ENCODE peak calls at places on chromosomes 5 and 9, in four cellular contexts. C is GM12878, G is K562, Q is HepG2. E is an unnamed sample.
A peak's percentile ranks its signal among the peaks of the same experiment; 100 is the strongest.

GRCh38 chr5:94241288-94241651 is 377.1 kb downstream of the KIAA0825 start:
- DNase-seq in C (no peak), G (no peak), Q (peak; percentile 6), E (no peak)

GRCh38 chr5:37950436-37950835 is 110.6 kb upstream of the GDNF start:
- DNase-seq in C (no peak), G (no peak), Q (no peak), E (no peak)

GRCh38 chr5:670396-671270 is 22.5 kb downstream of the TPPP start:
- DNase-seq in C (no peak), G (peak; percentile 33), Q (no peak), E (peak; percentile 7)

GRCh38 chr9:77544491-77545000 is 103.6 kb downstream of the GNA14 start:
- DNase-seq in C (no peak), G (no peak), Q (no peak), E (no peak)

GRCh38 chr9:121667214-121667613 is 15.8 kb downstream of the DAB2IP start:
- DNase-seq in C (no peak), G (no peak), Q (no peak), E (no peak)

GRCh38 chr5:140176028-140176382 is 1.0 kb downstream of the CYSTM1 start:
- DNase-seq in C (no peak), G (no peak), Q (no peak), E (no peak)

GRCh38 chr5:43227655-43228054 is 35.6 kb downstream of the NIM1K start:
- DNase-seq in C (no peak), G (peak; percentile 41), Q (peak; percentile 46), E (peak; percentile 52)

GRCh38 chr9:93306081-93306480 is 122.1 kb downstream of the WNK2 start:
- DNase-seq in C (no peak), G (no peak), Q (no peak), E (no peak)

GRCh38 chr9:83582026-83582425 is 40.9 kb upstream of the IDNK start:
- DNase-seq in C (no peak), G (no peak), Q (no peak), E (no peak)

GRCh38 chr5:112534564-112534963 is 115.5 kb upstream of the EPB41L4A start:
- DNase-seq in C (no peak), G (no peak), Q (no peak), E (no peak)

GRCh38 chr5:38715671-38716070 is 130.1 kb upstream of the OSMR start:
- DNase-seq in C (no peak), G (no peak), Q (peak; percentile 14), E (peak; percentile 22)

GRCh38 chr9:91234523-91234922 is 127.2 kb downstream of the AUH start:
- DNase-seq in C (no peak), G (no peak), Q (no peak), E (no peak)

GRCh38 chr5:146428658-146429057 is 18.5 kb upstream of the TCERG1 start:
- DNase-seq in C (no peak), G (no peak), Q (no peak), E (no peak)

GRCh38 chr5:74041913-74042312 is 415.9 kb downstream of the ARHGEF28 start:
- DNase-seq in C (no peak), G (no peak), Q (no peak), E (no peak)

GRCh38 chr5:78920604-78921003 is 64.5 kb downstream of the ARSB start:
- DNase-seq in C (no peak), G (no peak), Q (no peak), E (peak; percentile 37)

GRCh38 chr9:113622600-113623400 is 159.3 kb downstream of the RGS3 start:
- DNase-seq in C (peak; percentile 44), G (no peak), Q (peak; percentile 74), E (no peak)

GRCh38 chr9:133844876-133845658 is 106.9 kb upstream of the SARDH start:
- DNase-seq in C (no peak), G (peak; percentile 29), Q (no peak), E (peak; percentile 63)

GRCh38 chr9:115267788-115268187 is 149.8 kb upstream of the TNC start:
- DNase-seq in C (no peak), G (no peak), Q (no peak), E (no peak)

GRCh38 chr5:61665939-61666621 is 334.0 kb downstream of the ZSWIM6 start:
- DNase-seq in C (no peak), G (no peak), Q (no peak), E (no peak)

GRCh38 chr5:135436856-135437795 is 10.0 kb downstream of the DCANP1 start:
- DNase-seq in C (no peak), G (peak; percentile 63), Q (no peak), E (no peak)

GRCh38 chr5:170293273-170293672 is 4.3 kb downstream of the LCP2 start:
- DNase-seq in C (peak; percentile 87), G (no peak), Q (no peak), E (no peak)

GRCh38 chr5:181119105-181119504 is 11.9 kb downstream of the OR2V1 start:
- DNase-seq in C (no peak), G (no peak), Q (no peak), E (no peak)

GRCh38 chr9:122204491-122204890 is 24.3 kb downstream of the LHX6 start:
- DNase-seq in C (no peak), G (no peak), Q (no peak), E (no peak)

GRCh38 chr9:129170229-129170628 is 7.8 kb downstream of the IER5L start:
- DNase-seq in C (no peak), G (no peak), Q (no peak), E (no peak)

GRCh38 chr5:32098291-32098690 is 75.8 kb downstream of the GOLPH3 start:
- DNase-seq in C (no peak), G (no peak), Q (no peak), E (peak; percentile 44)

GRCh38 chr9:91700475-91700874 is 249.6 kb downstream of the ROR2 start:
- DNase-seq in C (no peak), G (no peak), Q (no peak), E (no peak)

GRCh38 chr9:77025146-77025545 is 5.7 kb downstream of the FOXB2 start:
- DNase-seq in C (no peak), G (no peak), Q (no peak), E (no peak)

GRCh38 chr5:169956756-169957155 is 23.5 kb downstream of the INSYN2B start:
- DNase-seq in C (no peak), G (no peak), Q (peak; percentile 3), E (no peak)

GRCh38 chr9:71253021-71253420 is 131.6 kb upstream of the TRPM3 start:
- DNase-seq in C (no peak), G (no peak), Q (no peak), E (no peak)

GRCh38 chr9:94805585-94805984 is 79.1 kb downstream of the AOPEP start:
- DNase-seq in C (peak; percentile 31), G (no peak), Q (no peak), E (peak; percentile 35)

GRCh38 chr5:53063791-53064190 is 45.8 kb downstream of the MOCS2 start:
- DNase-seq in C (no peak), G (no peak), Q (no peak), E (no peak)

GRCh38 chr9:81609782-81610738 is 79.3 kb downstream of the TLE1 start:
- DNase-seq in C (no peak), G (no peak), Q (peak; percentile 94), E (no peak)
- TF ChIP-seq NFIC in C (no peak), G (no peak), Q (peak; percentile 84), E (no peak)

GRCh38 chr9:97905228-97905627 is 17.1 kb downstream of the TRMO start:
- DNase-seq in C (no peak), G (no peak), Q (no peak), E (no peak)
- TF ChIP-seq NFIC in C (no peak), G (no peak), Q (no peak), E (no peak)

DNA sequence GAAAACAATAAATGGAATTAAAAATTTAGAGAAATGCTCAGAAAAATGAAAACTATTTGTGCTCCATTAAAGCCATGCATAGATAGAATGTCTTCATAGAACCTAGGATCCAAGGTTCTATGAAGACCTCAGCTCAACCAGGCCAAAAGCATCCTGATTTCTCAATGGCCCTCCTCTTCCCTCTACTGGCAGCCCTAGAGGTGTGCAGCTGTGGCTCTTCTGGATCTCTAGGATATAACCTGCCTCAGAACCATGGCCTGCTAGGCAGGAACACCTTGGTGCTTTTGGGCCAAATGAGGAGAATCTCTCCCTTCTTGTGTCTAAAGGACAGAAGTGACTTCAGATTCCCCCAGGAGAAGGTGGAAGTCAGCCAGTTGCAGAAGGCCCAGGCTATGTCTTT is 15.1 kb downstream of the IFNA1 start:
- DNase-seq in C (no peak), G (no peak), Q (peak; percentile 17), E (peak; percentile 8)
- TF ChIP-seq NFIC in C (no peak), G (no peak), Q (no peak), E (no peak)

DNA sequence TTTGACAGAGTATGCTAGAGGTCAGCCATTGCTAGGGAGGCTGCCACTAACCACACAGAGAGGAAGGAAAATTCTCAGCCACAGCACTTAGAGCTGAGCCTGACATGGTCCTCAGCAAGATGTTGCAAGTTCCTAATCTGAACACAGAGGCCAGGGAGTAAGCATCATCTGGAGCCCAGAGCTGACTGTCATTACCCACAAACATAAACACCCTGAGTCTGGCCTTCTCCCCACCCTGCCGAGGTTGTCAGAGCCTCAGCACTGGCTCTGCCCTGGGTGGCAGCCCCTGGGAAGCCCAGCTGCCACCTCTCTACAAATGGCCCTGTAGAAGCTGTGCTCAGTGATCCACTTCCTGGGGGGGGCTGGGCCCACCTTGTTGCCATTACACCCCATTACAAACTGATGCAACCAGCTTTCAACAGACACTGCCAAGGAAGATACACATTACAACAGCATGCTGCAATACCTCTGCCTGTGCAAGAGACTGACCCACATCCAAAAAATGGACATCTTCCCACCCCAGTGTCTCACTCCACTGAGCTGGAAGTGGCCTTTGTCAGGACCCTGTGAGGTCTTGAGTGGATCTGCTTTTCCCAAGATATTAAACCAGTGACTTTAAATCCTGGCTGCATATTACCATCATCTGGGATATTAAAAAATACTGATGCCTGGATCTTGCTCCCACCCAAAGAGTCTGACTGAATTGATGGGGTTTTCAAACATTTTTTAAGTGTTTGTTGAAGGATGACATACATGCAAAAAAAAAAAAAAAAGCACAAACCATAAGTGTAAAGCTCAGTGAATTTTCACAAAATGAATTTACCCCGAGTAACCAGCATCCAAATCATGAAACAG is 33.0 kb downstream of the IRF1 start:
- DNase-seq in C (no peak), G (no peak), Q (peak; percentile 23), E (no peak)
- TF ChIP-seq NFIC in C (no peak), G (no peak), Q (no peak), E (no peak)

DNA sequence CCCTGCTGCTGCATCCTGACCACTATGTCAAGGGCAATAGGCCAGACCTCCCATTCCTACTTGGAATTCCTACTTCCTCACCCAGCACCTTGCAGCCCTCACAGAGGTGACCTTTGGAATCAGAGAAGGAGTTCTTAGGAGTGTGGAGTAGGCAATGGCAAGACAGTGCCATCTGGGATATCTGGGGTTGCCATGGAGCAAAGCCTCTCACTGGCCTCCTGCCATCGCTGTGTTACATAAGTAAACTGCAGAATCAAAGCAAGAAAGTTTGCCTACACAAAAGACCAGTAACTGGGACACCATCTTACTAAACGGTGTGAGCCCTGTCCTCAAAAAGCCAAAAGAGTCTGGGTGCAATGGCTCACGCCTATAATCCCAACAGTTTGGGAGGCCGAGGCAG is 71.6 kb upstream of the FBXW11 start:
- DNase-seq in C (no peak), G (no peak), Q (no peak), E (no peak)
- TF ChIP-seq NFIC in C (no peak), G (no peak), Q (no peak), E (no peak)

E was measured in SK-N-SH.